ENCODE peak calls at places on chromosomes 1 and 21, in nine cellular contexts. E is Calu3, Y is choroid plexus epithelial cell, B is left ventricle myocardium inferior, S is kidney, N is Panc1, O is WTC11, T is mucosa of descending colon, P is nephron progenitor cell. F is an unnamed sample.

GRCh38 chr1:56258395-56258794 is 321.0 kb downstream of the PLPP3 start:
- DNase-seq in E (no peak), Y (no peak), B (no peak), S (no peak), N (no peak), O (no peak), T (no peak), P (no peak), F (no peak)

GRCh38 chr1:47582891-47583608 is 145.2 kb downstream of the FOXD2 start:
- DNase-seq in E (no peak), Y (no peak), B (no peak), S (no peak), N (no peak), O (no peak), T (no peak), P (no peak), F (no peak)

GRCh38 chr1:58460469-58460868 is 86.1 kb downstream of the OMA1 start:
- DNase-seq in E (no peak), Y (peak; percentile 38), B (no peak), S (no peak), N (no peak), O (no peak), T (no peak), P (peak; percentile 57), F (peak; percentile 16)

GRCh38 chr1:39735731-39736130 is 3.0 kb upstream of the PPIE start:
- DNase-seq in E (no peak), Y (no peak), B (no peak), S (no peak), N (no peak), O (no peak), T (no peak), P (no peak), F (no peak)

GRCh38 chr1:16236091-16236494 is 890 bp downstream of the CPLANE2 start:
- DNase-seq in E (peak; percentile 61), Y (no peak), B (no peak), S (no peak), N (no peak), O (no peak), T (no peak), P (no peak), F (peak; percentile 41)

GRCh38 chr1:228351850-228352249 is 54.8 kb downstream of the TRIM11 start:
- DNase-seq in E (no peak), Y (no peak), B (peak; percentile 10), S (peak; percentile 59), N (no peak), O (no peak), T (peak; percentile 33), P (no peak), F (no peak)

GRCh38 chr1:10252508-10252907 is 42.1 kb downstream of the KIF1B start:
- DNase-seq in E (no peak), Y (peak; percentile 31), B (no peak), S (no peak), N (no peak), O (no peak), T (no peak), P (no peak), F (peak; percentile 65)

GRCh38 chr1:51294566-51295184 is 35.7 kb downstream of the TTC39A start:
- DNase-seq in E (no peak), Y (no peak), B (no peak), S (no peak), N (no peak), O (no peak), T (no peak), P (no peak), F (no peak)

GRCh38 chr1:184851822-184852746 is 97.4 kb upstream of the EDEM3 start:
- DNase-seq in E (no peak), Y (no peak), B (no peak), S (no peak), N (no peak), O (no peak), T (no peak), P (no peak), F (no peak)

GRCh38 chr1:246128494-246129069 is 378.5 kb downstream of the SMYD3 start:
- DNase-seq in E (no peak), Y (no peak), B (no peak), S (no peak), N (no peak), O (no peak), T (no peak), P (no peak), F (no peak)

GRCh38 chr21:46516068-46516467 is 57.4 kb downstream of the DIP2A start:
- DNase-seq in E (no peak), Y (no peak), B (no peak), S (no peak), N (no peak), O (no peak), T (no peak), P (no peak), F (no peak)

GRCh38 chr1:43683560-43683959 is 23.8 kb upstream of the ST3GAL3 start:
- DNase-seq in E (no peak), Y (no peak), B (no peak), S (no peak), N (no peak), O (no peak), T (no peak), P (no peak), F (no peak)

GRCh38 chr1:58116284-58116683 is 430.2 kb downstream of the OMA1 start:
- DNase-seq in E (no peak), Y (no peak), B (no peak), S (no peak), N (no peak), O (no peak), T (no peak), P (no peak), F (no peak)

GRCh38 chr1:98277111-98277510 is 356.3 kb upstream of the DPYD start:
- DNase-seq in E (peak; percentile 5), Y (peak; percentile 73), B (no peak), S (no peak), N (no peak), O (no peak), T (no peak), P (no peak), F (peak; percentile 52)

GRCh38 chr1:116326486-116326885 is 46.6 kb upstream of the ATP1A1 start:
- DNase-seq in E (no peak), Y (no peak), B (no peak), S (no peak), N (no peak), O (no peak), T (no peak), P (no peak), F (no peak)

DNA sequence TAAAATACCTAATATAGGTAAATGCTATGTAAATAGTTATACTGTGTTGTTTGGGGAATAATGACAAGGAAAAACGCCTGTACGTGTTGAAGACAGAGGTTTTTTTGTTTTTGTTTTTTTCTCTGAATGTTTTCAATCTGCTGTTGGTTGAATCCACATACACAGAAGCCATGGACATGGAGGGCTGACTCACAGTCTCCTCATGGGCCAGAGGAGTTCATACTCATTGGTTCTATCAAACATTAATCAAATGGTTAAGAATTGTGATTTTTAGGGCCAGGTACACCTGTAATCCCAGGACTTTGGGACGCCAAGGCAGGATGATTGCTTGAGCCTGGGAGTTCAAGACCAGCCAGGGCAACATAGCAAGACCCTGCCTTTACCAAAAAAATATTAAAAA is 20.5 kb downstream of the MIER1 start:
- DNase-seq in E (no peak), Y (peak; percentile 41), B (no peak), S (no peak), N (no peak), O (no peak), T (no peak), P (no peak), F (no peak)
- TF ChIP-seq CTCF in E (no peak), Y (no peak), B (no peak), S (no peak), N (no peak), O (no peak), T (no peak), P (no peak), F (no peak)

GRCh38 chr1:244393604-244394176 is 58.0 kb downstream of the ADSS2 start:
- DNase-seq in E (no peak), Y (no peak), B (no peak), S (no peak), N (no peak), O (no peak), T (no peak), P (no peak), F (no peak)

GRCh38 chr1:244394851-244395765 is 56.6 kb downstream of the ADSS2 start:
- DNase-seq in E (no peak), Y (no peak), B (no peak), S (no peak), N (no peak), O (no peak), T (no peak), P (no peak), F (no peak)

GRCh38 chr1:244394346-244394745 is 57.4 kb downstream of the ADSS2 start:
- DNase-seq in E (no peak), Y (no peak), B (no peak), S (no peak), N (no peak), O (no peak), T (no peak), P (no peak), F (no peak)

GRCh38 chr1:244397086-244397485 is 54.6 kb downstream of the ADSS2 start:
- DNase-seq in E (no peak), Y (no peak), B (no peak), S (no peak), N (no peak), O (no peak), T (no peak), P (no peak), F (no peak)

GRCh38 chr1:244395965-244396364 is 55.7 kb downstream of the ADSS2 start:
- DNase-seq in E (no peak), Y (no peak), B (no peak), S (no peak), N (no peak), O (no peak), T (no peak), P (no peak), F (no peak)
- TF ChIP-seq CTCF in E (no peak), Y (no peak), B (no peak), S (no peak), N (no peak), O (no peak), T (no peak), P (no peak), F (no peak)

GRCh38 chr1:38154089-38154470 is 107.5 kb upstream of the POU3F1 start:
- DNase-seq in E (no peak), Y (no peak), B (no peak), S (no peak), N (no peak), O (no peak), T (no peak), P (no peak), F (no peak)

GRCh38 chr1:38153426-38154088 is 107.0 kb upstream of the POU3F1 start:
- DNase-seq in E (no peak), Y (no peak), B (no peak), S (no peak), N (no peak), O (no peak), T (no peak), P (no peak), F (no peak)

GRCh38 chr1:38151399-38151798 is 104.8 kb upstream of the POU3F1 start:
- DNase-seq in E (no peak), Y (no peak), B (no peak), S (no peak), N (no peak), O (no peak), T (no peak), P (no peak), F (no peak)

GRCh38 chr1:38152351-38153082 is 105.9 kb upstream of the POU3F1 start:
- DNase-seq in E (no peak), Y (no peak), B (no peak), S (no peak), N (no peak), O (no peak), T (no peak), P (no peak), F (no peak)
- TF ChIP-seq CTCF in E (no peak), Y (no peak), B (peak; percentile 41), S (peak; percentile 26), N (peak; percentile 13), O (no peak), T (no peak), P (no peak), F (peak; percentile 19)

GRCh38 chr1:97050501-97050900 is 328.9 kb downstream of the PTBP2 start:
- DNase-seq in E (peak; percentile 6), Y (peak; percentile 91), B (no peak), S (no peak), N (no peak), O (no peak), T (no peak), P (no peak), F (peak; percentile 51)
- TF ChIP-seq CTCF in E (peak; percentile 26), Y (peak; percentile 72), B (peak; percentile 12), S (no peak), N (peak; percentile 16), O (no peak), T (no peak), P (no peak), F (peak; percentile 74)